ENCODE peak calls at places on chromosomes 12 and 14, in six cellular contexts. T is ovary, D is A549, F is Peyer's patch, S is tibial nerve, H is adrenal gland. Z is an unnamed sample.

GRCh38 chr12:46110220-46110700 is 119.9 kb upstream of the SCAF11 start:
- DNase-seq in S (no peak), F (peak; percentile 57), T (no peak), H (no peak), D (no peak), Z (no peak)

GRCh38 chr12:89977356-89978185 is 268.9 kb upstream of the ATP2B1 start:
- DNase-seq in S (no peak), T (no peak), H (no peak), F (no peak), D (no peak), Z (no peak)

GRCh38 chr12:13210543-13211190 is 14.1 kb downstream of the EMP1 start:
- DNase-seq in H (no peak), D (no peak), T (no peak), F (no peak), S (no peak), Z (no peak)

GRCh38 chr14:100695423-100695738 is 31.3 kb upstream of the DLK1 start:
- DNase-seq in T (no peak), S (no peak), H (no peak), D (no peak), F (no peak), Z (no peak)

GRCh38 chr14:90559811-90560492 is 163.1 kb downstream of the CALM1 start:
- DNase-seq in T (no peak), F (no peak), S (no peak), D (no peak), H (no peak), Z (no peak)

GRCh38 chr14:65446159-65446558 is 33.6 kb downstream of the FUT8 start:
- DNase-seq in D (no peak), T (no peak), H (no peak), F (no peak), S (no peak), Z (no peak)

GRCh38 chr12:123942911-123943648 is 29.6 kb downstream of the CCDC92 start:
- DNase-seq in H (no peak), S (no peak), F (peak; percentile 34), D (no peak), T (no peak), Z (no peak)

GRCh38 chr12:74339211-74339610 is 198.4 kb upstream of the ATXN7L3B start:
- DNase-seq in F (no peak), S (no peak), D (no peak), H (no peak), T (no peak), Z (no peak)

GRCh38 chr12:119011231-119011630 is 29.9 kb downstream of the SRRM4 start:
- DNase-seq in D (no peak), F (no peak), H (no peak), S (no peak), T (no peak), Z (no peak)

GRCh38 chr14:106508216-106508615 is 981.8 kb downstream of the TMEM121 start:
- DNase-seq in S (no peak), T (no peak), H (no peak), F (no peak), D (no peak), Z (no peak)
- H3K4me1 ChIP-seq in S (no peaks in the 10 kb centered on the region), T (no peaks in the 10 kb centered on the region), H (no peaks in the 10 kb centered on the region), F (no peaks in the 10 kb centered on the region), D (no peaks in the 10 kb centered on the region), Z (no peaks in the 10 kb centered on the region)

GRCh38 chr12:109477185-109477962 is at the start of the genes KCTD10 and UBE3B:
- DNase-seq in S (peak; percentile 80), F (peak; percentile 93), T (peak; percentile 91), H (peak; percentile 89), D (peak; percentile 91), Z (peak; percentile 95)
- TF ChIP-seq POLR2A in S (peak; percentile 59), F (peak; percentile 32), T (peak; percentile 44), H (peak; percentile 67), D (peak; percentile 67), Z (no peak)

GRCh38 chr14:79299162-79299561 is 912.1 kb downstream of the DIO2 start:
- DNase-seq in S (no peak), D (no peak), T (no peak), H (no peak), F (no peak), Z (no peak)
- H3K9me3 ChIP-seq in S (no peaks in the 10 kb centered on the region), D (no peaks in the 10 kb centered on the region), T (no peaks in the 10 kb centered on the region), H (no peaks in the 10 kb centered on the region), F (no peaks in the 10 kb centered on the region), Z (no peaks in the 10 kb centered on the region)

DNA sequence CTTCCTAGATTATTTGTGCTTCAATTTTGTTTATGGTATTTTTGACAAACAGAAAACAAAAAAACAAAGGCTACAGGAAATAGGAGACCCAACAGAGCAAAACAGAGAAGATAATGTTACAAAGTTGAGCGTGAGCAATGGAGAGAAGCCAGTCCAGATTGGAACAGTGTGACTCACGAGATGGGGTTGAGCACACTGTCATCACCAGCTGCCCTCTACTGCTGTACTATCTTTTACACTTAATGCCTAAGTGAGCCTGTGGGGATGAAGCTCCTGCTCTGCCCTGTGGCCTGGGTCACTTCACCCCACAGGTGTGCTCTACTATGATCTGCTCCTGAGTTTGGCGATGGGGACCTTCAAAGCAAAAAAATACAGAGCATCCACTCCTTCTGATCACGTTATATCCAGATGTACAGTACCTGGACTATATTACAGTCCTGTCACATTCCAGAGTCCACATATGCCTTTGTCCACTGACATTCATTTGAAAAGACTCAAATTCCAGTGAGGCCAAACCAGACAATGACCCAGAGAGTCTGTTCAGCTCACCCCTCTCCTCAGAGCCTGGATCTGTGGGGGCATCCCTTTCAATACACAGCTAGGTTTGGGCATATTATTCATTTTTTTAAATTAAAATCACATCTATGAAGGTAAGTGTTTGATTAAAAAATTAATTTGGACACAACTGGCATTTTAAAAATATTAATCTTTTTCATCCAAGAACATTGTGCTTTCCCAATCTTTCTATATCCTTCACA is 4.4 kb downstream of the IPO8 start:
- DNase-seq in T (peak; percentile 26), H (peak; percentile 53), S (peak; percentile 18), D (peak; percentile 8), F (peak; percentile 50), Z (no peak)
- H3K4me1 ChIP-seq in T (peaks cover 13% of the 10 kb centered on the region), H (peaks cover 14% of the 10 kb centered on the region), S (peaks cover 54% of the 10 kb centered on the region), D (peaks cover 34% of the 10 kb centered on the region), F (no peaks in the 10 kb centered on the region), Z (peaks cover 37% of the 10 kb centered on the region)

GRCh38 chr12:3043406-3043805 is 33.8 kb upstream of the TSPAN9 start:
- DNase-seq in H (no peak), D (no peak), T (no peak), S (no peak), F (no peak), Z (no peak)
- TF ChIP-seq POLR2A in H (no peak), D (no peak), T (no peak), S (no peak), F (no peak), Z (no peak)

GRCh38 chr14:28701733-28702132 is 64.9 kb upstream of the FOXG1 start:
- DNase-seq in H (no peak), D (no peak), F (no peak), T (no peak), S (no peak), Z (no peak)

GRCh38 chr14:28703482-28703881 is 63.1 kb upstream of the FOXG1 start:
- DNase-seq in H (no peak), T (no peak), D (no peak), S (no peak), F (no peak), Z (no peak)

GRCh38 chr14:28709571-28710305 is 56.8 kb upstream of the FOXG1 start:
- DNase-seq in S (no peak), T (no peak), H (no peak), F (no peak), D (no peak), Z (no peak)

GRCh38 chr14:28707814-28708213 is 58.8 kb upstream of the FOXG1 start:
- DNase-seq in D (no peak), S (no peak), F (no peak), T (no peak), H (no peak), Z (no peak)

DNA sequence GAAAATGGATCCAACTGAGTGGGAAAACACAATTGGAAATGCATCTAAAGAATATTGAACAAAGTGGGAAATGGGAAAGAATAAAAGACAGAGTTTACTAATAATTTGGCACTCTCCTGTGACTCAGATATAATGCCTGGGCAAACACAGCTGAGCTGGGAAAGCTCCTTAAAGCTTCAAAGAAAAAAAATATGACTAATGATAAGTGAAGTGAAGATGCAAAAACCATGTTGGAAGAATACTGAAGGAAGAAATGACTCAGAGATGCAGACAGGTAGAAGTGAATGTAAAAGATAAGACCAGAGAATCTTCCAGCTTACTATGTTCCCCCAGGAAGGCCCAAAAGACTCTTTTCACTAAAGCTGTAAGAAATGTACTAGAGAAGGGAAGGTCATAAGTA is 62.4 kb upstream of the FOXG1 start:
- DNase-seq in F (no peak), H (no peak), S (no peak), D (no peak), T (no peak), Z (no peak)
- H3K9me3 ChIP-seq in F (no peaks in the 10 kb centered on the region), H (no peaks in the 10 kb centered on the region), S (no peaks in the 10 kb centered on the region), D (no peaks in the 10 kb centered on the region), T (no peaks in the 10 kb centered on the region), Z (no peaks in the 10 kb centered on the region)

GRCh38 chr12:48776956-48777355 is 11.9 kb downstream of the ADCY6 start:
- DNase-seq in T (no peak), F (no peak), D (no peak), S (no peak), H (no peak), Z (no peak)
- H3K4me1 ChIP-seq in T (peaks cover 20% of the 10 kb centered on the region), F (no peaks in the 10 kb centered on the region), D (no peaks in the 10 kb centered on the region), S (peaks cover 48% of the 10 kb centered on the region), H (no peaks in the 10 kb centered on the region), Z (peaks cover 27% of the 10 kb centered on the region)

GRCh38 chr12:75944097-75944904 is 87.3 kb downstream of the PHLDA1 start:
- DNase-seq in D (peak; percentile 51), H (no peak), F (no peak), T (no peak), S (no peak), Z (no peak)
- TF ChIP-seq POLR2A in D (no peak), H (no peak), F (no peak), T (no peak), S (no peak), Z (no peak)

Z was measured in suprapubic skin.